ENCODE peak calls at places on chromosomes 16 and 17, in seven cellular contexts. C, E, D, X, F, L and N are unnamed samples.

GRCh38 chr17:40556884-40557414 is 8.3 kb downstream of the CCR7 start:
- DNase-seq in X (no peak), L (no peak), F (no peak), E (no peak), D (no peak), C (no peak), N (no peak)

GRCh38 chr17:73798111-73798748 is 154.0 kb upstream of the SDK2 start:
- DNase-seq in E (no peak), C (no peak), D (no peak), X (no peak), F (no peak), L (no peak), N (no peak)

GRCh38 chr17:17414316-17414937 is 62.4 kb upstream of the MED9 start:
- DNase-seq in F (no peak), C (no peak), L (no peak), X (no peak), E (no peak), D (no peak), N (no peak)

GRCh38 chr16:14310519-14310991 is 239.4 kb downstream of the MRTFB start:
- DNase-seq in X (peak; percentile 10), E (no peak), L (no peak), C (peak; percentile 84), F (no peak), D (peak; percentile 45), N (no peak)

GRCh38 chr16:48687421-48688038 is 77.5 kb upstream of the N4BP1 start:
- DNase-seq in D (peak; percentile 83), E (no peak), F (peak; percentile 4), L (no peak), C (peak; percentile 68), X (peak; percentile 40), N (no peak)

GRCh38 chr16:598823-599739 is 9.2 kb downstream of the RAB40C start:
- DNase-seq in L (no peak), E (no peak), D (no peak), X (no peak), F (no peak), C (no peak), N (no peak)

GRCh38 chr16:47503936-47504335 is 42.8 kb downstream of the PHKB start:
- DNase-seq in D (no peak), F (no peak), L (no peak), X (no peak), E (no peak), C (no peak), N (no peak)

GRCh38 chr17:72121164-72122001 is 563 bp downstream of the SOX9 start:
- DNase-seq in D (peak; percentile 71), C (no peak), F (no peak), E (no peak), X (no peak), L (no peak), N (no peak)